ENCODE peak calls at places on chromosome 19, in six cellular contexts. N is endothelial cell of umbilical vein, S is fibroblast of lung, P is hepatocyte, O is neural progenitor cell, Z is astrocyte. X is an unnamed sample.

GRCh38 chr19:49458567-49458903 is 5.5 kb downstream of the ALDH16A1 start:
- DNase-seq in N (no peak), S (no peak), P (no peak), O (no peak), Z (no peak), X (no peak)

GRCh38 chr19:10543420-10544241 is at the start of gene ATG4D:
- DNase-seq in N (peak; percentile 58), S (peak; percentile 45), P (peak; percentile 93), O (peak; percentile 93), Z (no peak), X (peak; percentile 68)

GRCh38 chr19:11373885-11374448 is 499 bp upstream of the SWSAP1 start:
- DNase-seq in N (no peak), S (no peak), P (no peak), O (no peak), Z (no peak), X (no peak)

GRCh38 chr19:51181377-51181912 is 39.3 kb downstream of the SIGLEC7 start:
- DNase-seq in N (no peak), S (no peak), P (no peak), O (no peak), Z (no peak), X (no peak)

GRCh38 chr19:7932276-7932929 is 6.5 kb upstream of the CTXN1 start:
- DNase-seq in N (no peak), S (no peak), P (no peak), O (no peak), Z (no peak), X (no peak)

GRCh38 chr19:3575260-3575741 is 2.6 kb downstream of the HMG20B start:
- DNase-seq in N (peak; percentile 17), S (no peak), P (no peak), O (peak; percentile 59), Z (no peak), X (no peak)

GRCh38 chr19:46481187-46481586 is 9.8 kb upstream of the PNMA8A start:
- DNase-seq in N (no peak), S (peak; percentile 69), P (no peak), O (no peak), Z (peak; percentile 64), X (no peak)

GRCh38 chr19:3253270-3253669 is 28.8 kb downstream of the CELF5 start:
- DNase-seq in N (no peak), S (no peak), P (no peak), O (no peak), Z (no peak), X (no peak)

GRCh38 chr19:41872775-41873647 is 4.1 kb upstream of the CD79A start:
- DNase-seq in N (peak; percentile 65), S (peak; percentile 60), P (peak; percentile 88), O (peak; percentile 87), Z (peak; percentile 43), X (peak; percentile 77)

GRCh38 chr19:23343434-23344010 is 51.7 kb downstream of the ZNF91 start:
- DNase-seq in N (no peak), S (peak; percentile 7), P (peak; percentile 11), O (no peak), Z (peak; percentile 11), X (peak; percentile 30)
- H3K9me3 ChIP-seq in N (peaks cover 6% of the 10 kb centered on the region), S (peaks cover 2% of the 10 kb centered on the region), P (peaks cover 36% of the 10 kb centered on the region), O (peaks cover 29% of the 10 kb centered on the region), Z (peaks cover 28% of the 10 kb centered on the region), X (peaks cover 44% of the 10 kb centered on the region)

DNA sequence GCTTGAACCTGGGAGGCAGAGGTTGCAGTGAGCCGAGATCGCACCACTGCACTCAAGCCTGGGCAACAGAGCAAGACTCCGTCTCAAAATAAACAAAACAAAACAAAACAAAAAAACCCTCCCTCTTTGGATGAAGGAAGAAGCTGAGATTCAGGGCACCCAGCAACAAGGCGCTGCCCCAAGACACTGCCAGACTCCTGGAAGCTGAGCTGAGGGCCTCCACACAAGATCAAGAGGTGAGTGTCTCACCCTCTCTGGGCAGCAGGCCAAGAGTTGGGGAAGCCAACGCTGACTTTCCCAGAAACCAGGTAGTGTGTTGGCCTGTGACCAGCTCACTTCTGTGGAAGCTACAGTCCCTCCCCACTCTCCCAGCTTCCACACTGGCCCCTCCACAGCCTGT is 3.7 kb upstream of the TYROBP start:
- DNase-seq in N (no peak), S (peak; percentile 38), P (no peak), O (no peak), Z (peak; percentile 12), X (peak; percentile 91)
- TF ChIP-seq EZH2 in N (no peak), S (no peak), P (no peak), O (no peak), Z (no peak), X (no peak)

GRCh38 chr19:15702590-15702930 is 25.3 kb upstream of the OR10H2 start:
- DNase-seq in N (peak; percentile 40), S (no peak), P (no peak), O (no peak), Z (no peak), X (peak; percentile 60)
- TF ChIP-seq CTCF in N (no peak), S (no peak), P (no peak), O (no peak), Z (no peak), X (no peak)

DNA sequence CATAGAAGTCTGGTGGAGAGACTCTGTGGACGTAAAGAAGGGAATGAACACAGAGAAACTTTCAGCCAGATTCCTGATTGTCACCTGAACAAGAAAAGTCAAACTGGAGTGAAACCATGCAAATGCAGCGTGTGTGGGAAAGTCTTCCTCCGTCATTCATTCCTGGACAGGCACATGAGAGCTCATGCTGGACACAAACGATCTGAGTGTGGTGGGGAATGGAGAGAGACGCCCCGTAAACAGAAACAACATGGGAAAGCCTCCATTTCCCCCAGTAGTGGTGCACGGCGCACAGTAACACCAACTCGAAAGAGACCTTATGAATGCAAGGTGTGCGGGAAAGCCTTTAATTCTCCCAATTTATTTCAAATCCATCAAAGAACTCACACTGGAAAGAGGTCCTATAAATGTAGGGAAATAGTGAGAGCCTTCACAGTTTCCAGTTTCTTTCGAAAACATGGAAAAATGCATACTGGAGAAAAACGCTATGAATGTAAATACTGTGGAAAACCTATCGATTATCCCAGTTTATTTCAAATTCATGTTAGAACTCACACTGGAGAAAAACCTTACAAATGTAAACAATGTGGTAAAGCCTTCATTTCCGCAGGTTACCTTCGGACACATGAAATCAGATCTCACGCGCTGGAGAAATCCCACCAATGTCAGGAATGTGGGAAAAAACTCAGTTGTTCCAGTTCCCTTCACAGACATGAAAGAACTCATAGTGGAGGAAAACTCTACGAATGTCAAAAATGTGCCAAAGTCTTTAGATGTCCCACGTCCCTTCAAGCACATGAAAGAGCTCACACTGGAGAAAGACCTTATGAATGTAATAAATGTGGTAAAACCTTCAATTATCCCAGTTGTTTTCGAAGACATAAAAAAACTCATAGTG is 10.8 kb downstream of the ZNF101 start:
- DNase-seq in N (no peak), S (no peak), P (no peak), O (no peak), Z (no peak), X (no peak)
- H3K9me3 ChIP-seq in N (peaks cover 12% of the 10 kb centered on the region), S (no peaks in the 10 kb centered on the region), P (peaks cover 30% of the 10 kb centered on the region), O (no peaks in the 10 kb centered on the region), Z (peaks cover 41% of the 10 kb centered on the region), X (peaks cover 64% of the 10 kb centered on the region)

GRCh38 chr19:1680976-1681375 is 28.6 kb upstream of the TCF3 start:
- DNase-seq in N (no peak), S (no peak), P (no peak), O (no peak), Z (no peak), X (no peak)

GRCh38 chr19:1685046-1685445 is 32.6 kb upstream of the TCF3 start:
- DNase-seq in N (no peak), S (no peak), P (no peak), O (no peak), Z (no peak), X (no peak)

GRCh38 chr19:1678073-1678472 is 25.7 kb upstream of the TCF3 start:
- DNase-seq in N (no peak), S (no peak), P (no peak), O (no peak), Z (no peak), X (no peak)

GRCh38 chr19:1684573-1684912 is 32.1 kb upstream of the TCF3 start:
- DNase-seq in N (no peak), S (no peak), P (no peak), O (no peak), Z (no peak), X (no peak)

DNA sequence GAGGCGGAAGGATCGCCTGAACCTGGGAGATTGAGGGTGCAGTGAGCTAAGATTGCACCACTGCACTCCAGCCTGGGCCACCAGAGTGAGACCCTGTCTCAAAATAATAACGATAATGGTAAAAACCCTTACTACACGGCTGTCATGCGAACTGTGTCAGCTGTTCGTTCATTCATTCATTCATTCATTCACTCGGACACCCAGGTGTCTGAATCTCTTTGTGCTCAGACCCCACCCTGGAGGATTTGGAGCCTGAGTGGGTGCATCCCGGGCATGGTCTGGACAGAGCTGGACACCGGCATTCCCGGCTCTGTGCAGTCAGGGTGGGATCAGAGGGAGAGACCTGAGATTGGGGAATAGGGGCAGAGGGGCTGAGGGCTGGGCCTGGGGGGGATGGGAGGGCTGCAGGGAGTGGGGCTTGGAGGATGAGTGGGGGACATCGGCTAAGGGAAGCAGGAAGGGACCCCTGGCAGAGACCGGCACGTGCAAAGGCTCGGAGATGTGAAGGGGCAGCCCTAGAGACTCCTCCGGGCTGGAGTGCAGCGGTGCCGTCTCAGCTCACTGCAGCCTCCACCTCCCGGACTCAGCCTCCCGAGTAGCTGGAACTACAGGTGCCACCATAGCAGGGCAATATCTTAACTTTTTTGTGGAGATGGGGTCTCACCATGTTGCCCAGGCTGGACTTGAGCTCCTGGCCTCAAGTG is 31.6 kb upstream of the TCF3 start:
- DNase-seq in N (no peak), S (no peak), P (no peak), O (no peak), Z (no peak), X (no peak)
- TF ChIP-seq EZH2 in N (no peak), S (no peak), P (no peak), O (no peak), Z (no peak), X (no peak)

DNA sequence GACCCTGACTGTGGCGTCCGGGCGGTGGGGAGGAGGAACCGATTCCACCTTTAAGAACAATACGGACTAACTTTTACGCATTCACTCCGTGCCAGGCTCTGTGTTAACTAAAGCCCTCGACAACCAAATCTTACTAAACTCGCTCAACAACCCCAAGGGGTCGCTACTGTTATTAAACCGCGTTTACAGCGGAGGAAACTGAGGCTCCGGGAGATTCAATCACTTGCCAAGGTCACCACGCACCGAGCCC is 1.2 kb downstream of the SAMD1 start:
- DNase-seq in N (peak; percentile 48), S (peak; percentile 36), P (peak; percentile 34), O (peak; percentile 59), Z (peak; percentile 29), X (no peak)
- TF ChIP-seq CTCF in N (no peak), S (peak; percentile 21), P (peak; percentile 15), O (peak; percentile 47), Z (no peak), X (peak; percentile 2)

GRCh38 chr19:54650108-54650666 is 12.6 kb upstream of the LILRB4 start:
- DNase-seq in N (no peak), S (no peak), P (no peak), O (no peak), Z (no peak), X (no peak)
- H3K9me3 ChIP-seq in N (no peaks in the 10 kb centered on the region), S (no peaks in the 10 kb centered on the region), P (no peaks in the 10 kb centered on the region), O (peaks cover 3% of the 10 kb centered on the region), Z (peaks cover 3% of the 10 kb centered on the region), X (peaks cover 10% of the 10 kb centered on the region)

X was measured in mammary epithelial cell.